ENCODE peak calls at places on chromosomes 16 and 17, in six cellular contexts. L is epithelial cell of esophagus, P is PC-3, M is heart right ventricle, O is MM.1S, H is gastrocnemius medialis. S is an unnamed sample.

GRCh38 chr17:57445051-57445450 is 188.7 kb downstream of the MSI2 start:
- DNase-seq in L (no peak), P (peak), M (no peak), O (no peak), H (no peak), S (no peak)

GRCh38 chr17:6577686-6578263 is 21.4 kb upstream of the PITPNM3 start:
- DNase-seq in L (peak), P (peak), M (no peak), O (no peak), H (no peak), S (no peak)

GRCh38 chr16:85363881-85364280 is 249.2 kb upstream of the GSE1 start:
- DNase-seq in L (no peak), P (no peak), M (no peak), O (no peak), H (no peak), S (no peak)

GRCh38 chr16:62909597-62909996 is 873.4 kb upstream of the CDH8 start:
- DNase-seq in L (no peak), P (no peak), M (no peak), O (no peak), H (no peak), S (no peak)

GRCh38 chr17:54948380-54948779 is 20.1 kb downstream of the COX11 start:
- DNase-seq in L (peak), P (peak), M (no peak), O (no peak), H (no peak), S (no peak)

GRCh38 chr16:57412584-57412983 is 8.0 kb downstream of the CCL17 start:
- DNase-seq in L (no peak), P (no peak), M (no peak), O (no peak), H (no peak), S (no peak)

GRCh38 chr16:3256146-3256875 is at the start of gene MEFV:
- DNase-seq in L (peak), P (no peak), M (no peak), O (no peak), H (peak), S (no peak)

GRCh38 chr17:6608321-6608720 is 32.2 kb downstream of the KIAA0753 start:
- DNase-seq in L (peak), P (peak), M (no peak), O (no peak), H (no peak), S (no peak)

GRCh38 chr17:75891022-75891604 is 5.6 kb downstream of the TRIM65 start:
- DNase-seq in L (no peak), P (no peak), M (no peak), O (no peak), H (no peak), S (no peak)

GRCh38 chr16:75025766-75026165 is 26.9 kb downstream of the ZNRF1 start:
- DNase-seq in L (no peak), P (no peak), M (no peak), O (no peak), H (no peak), S (no peak)

GRCh38 chr17:48012151-48012520 is 25.5 kb downstream of the COPZ2 start:
- DNase-seq in L (no peak), P (peak), M (no peak), O (peak), H (no peak), S (peak)

GRCh38 chr16:11391576-11391975 is 46.3 kb downstream of the RMI2 start:
- DNase-seq in L (no peak), P (peak), M (no peak), O (no peak), H (no peak), S (no peak)

GRCh38 chr16:19980866-19981265 is 92.8 kb downstream of the GPR139 start:
- DNase-seq in L (no peak), P (peak), M (no peak), O (no peak), H (no peak), S (peak)

GRCh38 chr17:34484193-34484733 is 95.1 kb upstream of the TMEM132E start:
- DNase-seq in L (no peak), P (no peak), M (no peak), O (no peak), H (no peak), S (no peak)

GRCh38 chr16:27332105-27332504 is 18.3 kb downstream of the IL4R start:
- DNase-seq in L (no peak), P (no peak), M (peak), O (no peak), H (no peak), S (no peak)

GRCh38 chr17:14197582-14197981 is 39.1 kb downstream of the CDRT15 start:
- DNase-seq in L (no peak), P (no peak), M (no peak), O (no peak), H (no peak), S (no peak)

GRCh38 chr17:28896491-28896883 is 1.0 kb downstream of the FLOT2 start:
- DNase-seq in L (no peak), P (no peak), M (no peak), O (no peak), H (no peak), S (no peak)

GRCh38 chr16:1613240-1613639 is 1.1 kb downstream of the CRAMP1 start:
- DNase-seq in L (peak), P (peak), M (no peak), O (peak), H (no peak), S (no peak)

GRCh38 chr16:84247844-84248243 is 8.0 kb upstream of the KCNG4 start:
- DNase-seq in L (peak), P (peak), M (no peak), O (no peak), H (no peak), S (no peak)

GRCh38 chr16:67649494-67649931 is 4.6 kb downstream of the CARMIL2 start:
- DNase-seq in L (no peak), P (no peak), M (no peak), O (no peak), H (no peak), S (no peak)

GRCh38 chr17:38579934-38580333 is 25.8 kb downstream of the SRCIN1 start:
- DNase-seq in L (peak), P (peak), M (peak), O (peak), H (no peak), S (no peak)

GRCh38 chr16:54817432-54817831 is 113.2 kb upstream of the IRX5 start:
- DNase-seq in L (peak), P (peak), M (peak), O (peak), H (no peak), S (peak)

GRCh38 chr16:54817940-54818574 is 112.6 kb upstream of the IRX5 start:
- DNase-seq in L (no peak), P (no peak), M (no peak), O (no peak), H (no peak), S (no peak)

GRCh38 chr16:54815177-54815576 is 115.5 kb upstream of the IRX5 start:
- DNase-seq in L (no peak), P (no peak), M (peak), O (no peak), H (no peak), S (no peak)

GRCh38 chr16:54813778-54814177 is 116.9 kb upstream of the IRX5 start:
- DNase-seq in L (no peak), P (no peak), M (no peak), O (no peak), H (no peak), S (no peak)

DNA sequence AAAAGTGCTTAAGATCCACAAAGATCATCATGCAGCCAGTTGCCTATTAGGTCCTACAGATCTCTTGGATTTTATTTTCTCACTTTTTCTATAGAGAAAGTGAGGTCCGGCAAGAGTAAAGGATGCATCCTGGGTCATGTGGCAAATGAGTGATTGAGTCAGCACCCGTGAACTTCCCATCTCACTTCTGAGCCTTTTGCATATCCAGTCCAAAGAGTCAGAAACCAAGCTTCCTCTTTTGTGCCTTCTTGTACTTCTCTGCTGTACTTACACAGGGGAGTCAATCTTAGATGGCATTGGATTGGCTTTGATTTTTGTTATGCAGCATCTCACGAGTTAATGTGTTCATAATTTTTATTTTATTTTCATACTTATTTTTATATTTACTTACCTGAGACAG is 114.2 kb upstream of the IRX5 start:
- DNase-seq in L (no peak), P (no peak), M (no peak), O (no peak), H (no peak), S (no peak)
- H3K4me3 ChIP-seq in L (no peak), P (no peak), M (no peak), O (no peak), H (no peak), S (no peak)

GRCh38 chr17:31064707-31065106 is 30.1 kb upstream of the NF1 start:
- DNase-seq in L (peak), P (no peak), M (no peak), O (no peak), H (no peak), S (no peak)

GRCh38 chr17:31058958-31059357 is 35.8 kb upstream of the NF1 start:
- DNase-seq in L (no peak), P (no peak), M (no peak), O (no peak), H (no peak), S (no peak)

GRCh38 chr17:31060814-31061550 is 33.8 kb upstream of the NF1 start:
- DNase-seq in L (no peak), P (no peak), M (no peak), O (peak), H (no peak), S (no peak)

GRCh38 chr17:31061678-31062077 is 33.1 kb upstream of the NF1 start:
- DNase-seq in L (no peak), P (no peak), M (no peak), O (peak), H (no peak), S (peak)
- H3K4me3 ChIP-seq in L (no peak), P (no peak), M (no peak), O (no peak), H (no peak), S (no peak)

GRCh38 chr16:49698931-49699715 is 156.8 kb downstream of the ZNF423 start:
- DNase-seq in L (no peak), P (no peak), M (peak), O (no peak), H (no peak), S (no peak)
- H3K4me3 ChIP-seq in L (no peak), P (no peak), M (peak), O (no peak), H (no peak), S (no peak)

DNA sequence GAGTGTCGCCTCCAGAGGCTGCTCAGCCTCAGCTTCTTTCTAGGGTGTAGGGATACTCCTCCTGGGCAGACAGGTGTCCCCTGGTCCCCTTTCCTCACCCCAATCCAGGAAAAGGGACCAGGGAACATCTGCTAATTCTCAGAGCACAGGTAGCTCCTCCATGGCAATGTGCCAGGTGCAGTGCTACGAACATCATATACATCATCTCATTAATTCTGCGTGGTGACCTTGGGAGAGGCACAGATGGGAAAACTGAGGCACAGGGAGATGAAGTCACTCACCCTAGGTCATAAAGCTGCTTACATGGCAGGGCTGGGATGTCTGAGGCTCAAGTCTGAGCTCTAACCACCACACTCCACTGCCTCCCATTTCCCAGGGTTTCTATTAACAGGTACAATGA is 11.7 kb downstream of the HDAC5 start:
- DNase-seq in L (no peak), P (no peak), M (no peak), O (no peak), H (no peak), S (no peak)
- H3K4me3 ChIP-seq in L (no peak), P (no peak), M (peak), O (peak), H (peak), S (peak)